ENCODE peak calls at places on chromosome 1, in five cellular contexts. Q is heart left ventricle, D is ovary, F is neuronal stem cell, S is iPS-NIHi11. G is an unnamed sample.

GRCh38 chr1:21294266-21295058 is 4.2 kb upstream of the ECE1 start:
- DNase-seq in S (no peak), Q (no peak), F (no peak), D (no peak), G (no peak)

GRCh38 chr1:198934901-198935301 is 296.1 kb downstream of the PTPRC start:
- DNase-seq in S (no peak), Q (no peak), D (no peak), F (no peak), G (no peak)

GRCh38 chr1:116411784-116412479 is 38.9 kb downstream of the ATP1A1 start:
- DNase-seq in F (no peak), D (no peak), S (no peak), Q (no peak), G (no peak)

GRCh38 chr1:190583862-190584261 is 106.2 kb upstream of the BRINP3 start:
- DNase-seq in D (no peak), S (no peak), F (no peak), Q (no peak), G (no peak)

GRCh38 chr1:101190441-101190840 is 46.4 kb upstream of the S1PR1 start:
- DNase-seq in F (no peak), Q (no peak), S (no peak), D (no peak), G (no peak)

GRCh38 chr1:25503551-25504426 is 39.6 kb upstream of the LDLRAP1 start:
- DNase-seq in Q (peak; percentile 24), S (peak; percentile 72), F (no peak), D (peak; percentile 16), G (no peak)

GRCh38 chr1:61141288-61142044 is 59.1 kb downstream of the NFIA start:
- DNase-seq in D (no peak), F (no peak), Q (no peak), S (no peak), G (no peak)

GRCh38 chr1:52142220-52143153 is 598 bp downstream of the ZFYVE9 start:
- DNase-seq in Q (peak; percentile 28), D (peak; percentile 65), S (peak; percentile 62), F (peak; percentile 49), G (no peak)

GRCh38 chr1:66563094-66563800 is 29.3 kb downstream of the SGIP1 start:
- DNase-seq in D (no peak), Q (peak; percentile 58), F (no peak), S (peak; percentile 17), G (no peak)

GRCh38 chr1:9294910-9295636 is 2.4 kb downstream of the SPSB1 start:
- DNase-seq in F (no peak), Q (no peak), D (no peak), S (no peak), G (no peak)

GRCh38 chr1:156571261-156571958 is 955 bp downstream of the IQGAP3 start:
- DNase-seq in Q (no peak), F (no peak), S (no peak), D (no peak), G (no peak)

GRCh38 chr1:22831729-22832413 is 121.2 kb downstream of the EPHB2 start:
- DNase-seq in Q (no peak), S (no peak), F (no peak), D (no peak), G (no peak)

GRCh38 chr1:178086294-178087255 is 7.3 kb upstream of the RASAL2 start:
- DNase-seq in Q (no peak), D (no peak), S (no peak), F (no peak), G (no peak)